ENCODE peak calls at places on chromosomes 11 and 22, in nine cellular contexts. U is COR-L47; C is NB4; W is endodermal cell; T is stimulated activated CD4-positive, alpha-beta T cell treated with anti-CD3 and anti-CD28 coated beads, Interleukin-4, amount 100 ng/mL, for 4 hours; K is NCI-H460; F is H7; L is stomach; O is SK-MEL-5. I is an unnamed sample.

GRCh38 chr11:87173185-87174039 is 135.7 kb downstream of the TMEM135 start:
- DNase-seq in U (no peak), C (peak), W (no peak), T (no peak), K (peak), F (no peak), L (no peak), O (no peak), I (no peak)

GRCh38 chr22:24772493-24773220 is 1.9 kb downstream of the PIWIL3 start:
- DNase-seq in U (peak), C (no peak), W (peak), T (no peak), K (peak), F (peak), L (no peak), O (peak), I (no peak)

GRCh38 chr22:24370426-24370825 is 57.0 kb upstream of the ADORA2A start:
- DNase-seq in U (no peak), C (no peak), W (no peak), T (no peak), K (no peak), F (no peak), L (no peak), O (no peak), I (no peak)

GRCh38 chr11:2574553-2575535 is 125.0 kb downstream of the KCNQ1OT1 start:
- DNase-seq in U (peak), C (no peak), W (peak), T (no peak), K (no peak), F (no peak), L (peak), O (no peak), I (no peak)

GRCh38 chr22:45807156-45807915 is 135.7 kb downstream of the ATXN10 start:
- DNase-seq in U (no peak), C (no peak), W (no peak), T (no peak), K (no peak), F (no peak), L (no peak), O (no peak), I (no peak)

GRCh38 chr11:47257518-47258316 is at the start of gene NR1H3:
- DNase-seq in U (peak), C (peak), W (peak), T (no peak), K (no peak), F (peak), L (peak), O (peak), I (peak)

GRCh38 chr22:37195921-37196320 is 7.9 kb upstream of the C1QTNF6 start:
- DNase-seq in U (no peak), C (no peak), W (no peak), T (no peak), K (no peak), F (no peak), L (no peak), O (peak), I (no peak)

GRCh38 chr11:43986881-43987280 is 44.4 kb downstream of the C11orf96 start:
- DNase-seq in U (no peak), C (no peak), W (no peak), T (no peak), K (no peak), F (no peak), L (no peak), O (no peak), I (no peak)

GRCh38 chr11:106127604-106128003 is 50.1 kb downstream of the AASDHPPT start:
- DNase-seq in U (no peak), C (no peak), W (no peak), T (no peak), K (no peak), F (no peak), L (no peak), O (no peak), I (no peak)

GRCh38 chr22:38180841-38181452 is 683 bp downstream of the PLA2G6 start:
- DNase-seq in U (no peak), C (no peak), W (peak), T (no peak), K (no peak), F (no peak), L (peak), O (peak), I (peak)

GRCh38 chr11:102430158-102430836 is 22.3 kb downstream of the TMEM123 start:
- DNase-seq in U (no peak), C (no peak), W (no peak), T (no peak), K (no peak), F (no peak), L (no peak), O (no peak), I (no peak)

GRCh38 chr11:36711104-36711825 is 113.2 kb upstream of the RAG2 start:
- DNase-seq in U (no peak), C (no peak), W (peak), T (no peak), K (no peak), F (no peak), L (no peak), O (peak), I (no peak)

GRCh38 chr22:37716708-37717107 is 19.9 kb downstream of the TRIOBP start:
- DNase-seq in U (no peak), C (peak), W (no peak), T (no peak), K (no peak), F (no peak), L (no peak), O (no peak), I (no peak)

GRCh38 chr22:27112273-27112672 is 454.9 kb downstream of the MIAT start:
- DNase-seq in U (no peak), C (no peak), W (no peak), T (no peak), K (no peak), F (no peak), L (no peak), O (peak), I (no peak)

GRCh38 chr11:112037527-112037926 is 12.3 kb downstream of the DLAT start:
- DNase-seq in U (no peak), C (no peak), W (no peak), T (no peak), K (no peak), F (no peak), L (no peak), O (no peak), I (no peak)

GRCh38 chr11:44607324-44607962 is 42.0 kb downstream of the CD82 start:
- DNase-seq in U (no peak), C (no peak), W (no peak), T (peak), K (no peak), F (no peak), L (no peak), O (no peak), I (no peak)

GRCh38 chr22:49272546-49273125 is 555.0 kb downstream of the BRD1 start:
- DNase-seq in U (no peak), C (no peak), W (peak), T (no peak), K (no peak), F (no peak), L (no peak), O (no peak), I (no peak)

GRCh38 chr11:2702771-2703486 is 3.1 kb upstream of the KCNQ1OT1 start:
- DNase-seq in U (no peak), C (no peak), W (peak), T (no peak), K (no peak), F (peak), L (no peak), O (no peak), I (no peak)

GRCh38 chr22:43889366-43890253 is 2.2 kb downstream of the PNPLA5 start:
- DNase-seq in U (no peak), C (no peak), W (peak), T (no peak), K (no peak), F (peak), L (no peak), O (peak), I (no peak)

GRCh38 chr22:49015459-49015858 is 812.2 kb downstream of the BRD1 start:
- DNase-seq in U (no peak), C (no peak), W (peak), T (no peak), K (no peak), F (peak), L (peak), O (no peak), I (peak)

GRCh38 chr11:100774859-100775258 is 87.8 kb downstream of the ARHGAP42 start:
- DNase-seq in U (no peak), C (no peak), W (no peak), T (no peak), K (no peak), F (no peak), L (no peak), O (no peak), I (no peak)

GRCh38 chr11:79285756-79286155 is 155.1 kb downstream of the TENM4 start:
- DNase-seq in U (no peak), C (peak), W (no peak), T (no peak), K (no peak), F (no peak), L (no peak), O (no peak), I (no peak)

GRCh38 chr11:68418671-68419070 is 41.9 kb upstream of the PPP6R3 start:
- DNase-seq in U (peak), C (no peak), W (no peak), T (no peak), K (no peak), F (no peak), L (no peak), O (no peak), I (no peak)

GRCh38 chr22:50694766-50695420 is 22.3 kb downstream of the SHANK3 start:
- DNase-seq in U (no peak), C (no peak), W (peak), T (no peak), K (no peak), F (no peak), L (no peak), O (no peak), I (no peak)

GRCh38 chr11:130674686-130675085 is 226.2 kb downstream of the ADAMTS15 start:
- DNase-seq in U (no peak), C (no peak), W (no peak), T (no peak), K (no peak), F (no peak), L (no peak), O (no peak), I (no peak)

I was measured in upper lobe of left lung.